ENCODE peak calls at places on chromosome 21, in six cellular contexts. A, T, Y, E, I and Q are unnamed samples. For H3K27me3, the result is how much of the 10 kb centered on the place peaks cover.

GRCh38 chr21:32414579-32415358 is 2.3 kb downstream of the EVA1C start:
- DNase-seq in A (no peak), T (no peak), Y (no peak), E (no peak), I (no peak), Q (no peak)

GRCh38 chr21:27475363-27475955 is 508.6 kb upstream of the ADAMTS5 start:
- DNase-seq in A (no peak), T (no peak), Y (no peak), E (no peak), I (no peak), Q (no peak)

GRCh38 chr21:43872549-43873198 is 7.7 kb downstream of the AGPAT3 start:
- DNase-seq in A (no peak), T (no peak), Y (no peak), E (no peak), I (no peak), Q (no peak)

GRCh38 chr21:22145555-22145954 is 1147.3 kb downstream of the NCAM2 start:
- DNase-seq in A (no peak), T (no peak), Y (no peak), E (no peak), I (no peak), Q (no peak)

GRCh38 chr21:16195476-16195875 is 465.7 kb downstream of the USP25 start:
- DNase-seq in A (no peak), T (no peak), Y (no peak), E (no peak), I (no peak), Q (no peak)

GRCh38 chr21:43372663-43373386 is 54.1 kb downstream of the SIK1 start:
- DNase-seq in A (no peak), T (no peak), Y (peak), E (no peak), I (no peak), Q (no peak)

GRCh38 chr21:44870748-44871495 is 2.6 kb downstream of the PTTG1IP start:
- DNase-seq in A (no peak), T (no peak), Y (peak), E (no peak), I (peak), Q (no peak)

GRCh38 chr21:39611547-39612190 is 1.1 kb upstream of the B3GALT5 start:
- DNase-seq in A (no peak), T (no peak), Y (no peak), E (no peak), I (no peak), Q (no peak)

GRCh38 chr21:44532712-44533111 is 7.3 kb downstream of the KRTAP10-1 start:
- DNase-seq in A (peak), T (no peak), Y (no peak), E (no peak), I (no peak), Q (no peak)

GRCh38 chr21:44503901-44504399 is 36.0 kb downstream of the KRTAP10-1 start:
- DNase-seq in A (no peak), T (no peak), Y (peak), E (no peak), I (no peak), Q (no peak)

GRCh38 chr21:20313013-20313412 is 685.2 kb upstream of the NCAM2 start:
- DNase-seq in A (no peak), T (no peak), Y (no peak), E (no peak), I (no peak), Q (no peak)

GRCh38 chr21:32538147-32538792 is 47.1 kb downstream of the TCP10L start:
- DNase-seq in A (no peak), T (no peak), Y (no peak), E (no peak), I (no peak), Q (peak)

GRCh38 chr21:27590271-27590670 is 623.4 kb upstream of the ADAMTS5 start:
- DNase-seq in A (peak), T (no peak), Y (no peak), E (no peak), I (no peak), Q (no peak)

GRCh38 chr21:28311776-28312175 is 680.9 kb downstream of the LTN1 start:
- DNase-seq in A (no peak), T (no peak), Y (no peak), E (no peak), I (no peak), Q (no peak)

GRCh38 chr21:31370893-31371652 is 27.0 kb upstream of the TIAM1 start:
- DNase-seq in A (peak), T (no peak), Y (no peak), E (no peak), I (no peak), Q (no peak)

GRCh38 chr21:28336299-28336698 is 656.4 kb downstream of the LTN1 start:
- DNase-seq in A (no peak), T (peak), Y (no peak), E (peak), I (no peak), Q (no peak)

GRCh38 chr21:27246741-27247140 is 279.9 kb upstream of the ADAMTS5 start:
- DNase-seq in A (no peak), T (no peak), Y (no peak), E (no peak), I (no peak), Q (no peak)

GRCh38 chr21:44596068-44596725 is 3.9 kb upstream of the KRTAP10-6 start:
- DNase-seq in A (no peak), T (no peak), Y (no peak), E (no peak), I (no peak), Q (no peak)

GRCh38 chr21:28111151-28111619 is 881.5 kb downstream of the LTN1 start:
- DNase-seq in A (no peak), T (peak), Y (peak), E (peak), I (no peak), Q (no peak)

GRCh38 chr21:44734026-44734745 is 22.8 kb upstream of the TSPEAR start:
- DNase-seq in A (no peak), T (no peak), Y (no peak), E (no peak), I (no peak), Q (no peak)

GRCh38 chr21:27511241-27511640 is 544.4 kb upstream of the ADAMTS5 start:
- DNase-seq in A (no peak), T (no peak), Y (no peak), E (no peak), I (no peak), Q (no peak)

GRCh38 chr21:44785620-44786344 is 15.8 kb downstream of the UBE2G2 start:
- DNase-seq in A (no peak), T (no peak), Y (no peak), E (no peak), I (no peak), Q (no peak)

GRCh38 chr21:39670741-39671140 is 58.0 kb downstream of the B3GALT5 start:
- DNase-seq in A (no peak), T (no peak), Y (no peak), E (no peak), I (no peak), Q (no peak)

GRCh38 chr21:32333953-32334673 is 35.5 kb downstream of the MRAP start:
- DNase-seq in A (no peak), T (no peak), Y (no peak), E (no peak), I (no peak), Q (no peak)

GRCh38 chr21:37292946-37293345 is 25.8 kb upstream of the VPS26C start:
- DNase-seq in A (no peak), T (no peak), Y (no peak), E (peak), I (no peak), Q (no peak)

GRCh38 chr21:23452384-23453083 is 2154.7 kb downstream of the MRPL39 start:
- DNase-seq in A (no peak), T (peak), Y (no peak), E (no peak), I (no peak), Q (no peak)

GRCh38 chr21:43917515-43918384 is 52.7 kb downstream of the AGPAT3 start:
- DNase-seq in A (no peak), T (no peak), Y (no peak), E (no peak), I (peak), Q (no peak)

GRCh38 chr21:28614816-28615215 is 377.9 kb downstream of the LTN1 start:
- DNase-seq in A (no peak), T (no peak), Y (no peak), E (no peak), I (no peak), Q (no peak)

GRCh38 chr21:17829472-17829871 is 10.3 kb upstream of the C21orf91 start:
- DNase-seq in A (no peak), T (no peak), Y (no peak), E (no peak), I (no peak), Q (no peak)

GRCh38 chr21:16644690-16645089 is 868.2 kb upstream of the CXADR start:
- DNase-seq in A (no peak), T (no peak), Y (no peak), E (no peak), I (no peak), Q (no peak)

GRCh38 chr21:44708213-44708865 is 3.0 kb downstream of the TSPEAR start:
- DNase-seq in A (no peak), T (no peak), Y (peak), E (no peak), I (no peak), Q (peak)

GRCh38 chr21:39676054-39676771 is 63.5 kb downstream of the B3GALT5 start:
- DNase-seq in A (no peak), T (no peak), Y (no peak), E (peak), I (no peak), Q (no peak)

GRCh38 chr21:32702702-32703101 is 25.1 kb downstream of the SYNJ1 start:
- DNase-seq in A (no peak), T (no peak), Y (no peak), E (no peak), I (no peak), Q (no peak)

GRCh38 chr21:28737671-28738279 is 254.9 kb downstream of the LTN1 start:
- DNase-seq in A (no peak), T (no peak), Y (no peak), E (no peak), I (no peak), Q (no peak)

GRCh38 chr21:45949928-45950739 is 31.4 kb upstream of the COL6A1 start:
- DNase-seq in A (no peak), T (no peak), Y (no peak), E (peak), I (no peak), Q (no peak)
- H3K27ac ChIP-seq in A (peak), T (no peak), Y (no peak), E (peak), I (peak), Q (no peak)

GRCh38 chr21:25550805-25551204 is 56.5 kb downstream of the MRPL39 start:
- DNase-seq in A (no peak), T (no peak), Y (no peak), E (no peak), I (no peak), Q (no peak)

GRCh38 chr21:25555492-25555891 is 51.8 kb downstream of the MRPL39 start:
- DNase-seq in A (no peak), T (no peak), Y (no peak), E (no peak), I (no peak), Q (no peak)

GRCh38 chr21:25551548-25551947 is 55.7 kb downstream of the MRPL39 start:
- DNase-seq in A (no peak), T (no peak), Y (no peak), E (no peak), I (no peak), Q (no peak)

GRCh38 chr21:25550352-25550751 is 56.9 kb downstream of the MRPL39 start:
- DNase-seq in A (no peak), T (no peak), Y (no peak), E (no peak), I (no peak), Q (no peak)

DNA sequence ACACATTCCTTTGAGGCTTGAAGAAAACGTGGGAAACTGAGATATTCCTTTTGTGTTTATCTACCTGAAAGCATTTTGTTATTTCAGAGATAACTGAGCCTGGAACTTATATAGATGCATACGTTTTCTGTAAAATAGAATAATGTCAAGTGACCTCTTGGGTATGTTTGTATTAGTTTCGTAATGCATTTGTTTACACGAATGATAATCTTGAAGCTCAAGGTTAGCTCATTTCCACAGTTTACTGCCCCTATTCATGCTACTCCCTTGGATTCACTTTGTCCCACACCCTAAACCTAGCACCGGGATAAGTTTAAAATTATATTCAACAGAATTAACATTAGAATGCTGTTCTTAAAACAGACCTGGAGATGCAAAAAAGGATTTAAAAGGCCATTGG is 54.4 kb downstream of the MRPL39 start:
- DNase-seq in A (no peak), T (no peak), Y (no peak), E (no peak), I (no peak), Q (no peak)
- TF ChIP-seq CTCF in A (no peak), T (no peak), Y (no peak), E (no peak), I (no peak), Q (no peak)

GRCh38 chr21:38471766-38472165 is 26.5 kb downstream of the ERG start:
- DNase-seq in A (no peak), T (no peak), Y (no peak), E (no peak), I (no peak), Q (no peak)

GRCh38 chr21:38467911-38468310 is 30.4 kb downstream of the ERG start:
- DNase-seq in A (no peak), T (no peak), Y (no peak), E (no peak), I (no peak), Q (no peak)

GRCh38 chr21:38470762-38471161 is 27.5 kb downstream of the ERG start:
- DNase-seq in A (no peak), T (no peak), Y (no peak), E (no peak), I (no peak), Q (no peak)

GRCh38 chr21:38467369-38467768 is 30.9 kb downstream of the ERG start:
- DNase-seq in A (no peak), T (no peak), Y (no peak), E (no peak), I (no peak), Q (no peak)

GRCh38 chr21:38468989-38469388 is 29.3 kb downstream of the ERG start:
- DNase-seq in A (no peak), T (no peak), Y (no peak), E (no peak), I (no peak), Q (no peak)
- H3K27me3 ChIP-seq in A (under half), T (under half), Y (under half), E (under half), I (under half), Q (under half)

GRCh38 chr21:14879458-14879857 is 185.3 kb downstream of the NRIP1 start:
- DNase-seq in A (no peak), T (no peak), Y (no peak), E (no peak), I (no peak), Q (no peak)
- H3K27ac ChIP-seq in A (no peak), T (no peak), Y (no peak), E (no peak), I (no peak), Q (no peak)

GRCh38 chr21:33857846-33858671 is 57.5 kb downstream of the ATP5PO start:
- DNase-seq in A (no peak), T (no peak), Y (no peak), E (no peak), I (no peak), Q (no peak)
- TF ChIP-seq CTCF in A (no peak), T (no peak), Y (no peak), E (no peak), I (no peak), Q (no peak)

GRCh38 chr21:42337830-42338729 is 12.7 kb downstream of the TFF2 start:
- DNase-seq in A (peak), T (peak), Y (peak), E (peak), I (no peak), Q (peak)
- H3K27me3 ChIP-seq in A (under half), T (under half), Y (under half), E (under half), I (under half), Q (under half)

GRCh38 chr21:36194024-36194423 is 37.4 kb downstream of the DOP1B start:
- DNase-seq in A (no peak), T (no peak), Y (peak), E (no peak), I (no peak), Q (no peak)
- H3K27ac ChIP-seq in A (no peak), T (no peak), Y (peak), E (no peak), I (no peak), Q (no peak)

GRCh38 chr21:46153259-46154154 is 1.9 kb downstream of the FTCD start:
- DNase-seq in A (peak), T (peak), Y (peak), E (peak), I (no peak), Q (no peak)
- TF ChIP-seq CTCF in A (peak), T (peak), Y (peak), E (peak), I (no peak), Q (peak)

GRCh38 chr21:41763996-41764395 is 2.9 kb downstream of the RIPK4 start:
- DNase-seq in A (no peak), T (no peak), Y (no peak), E (no peak), I (no peak), Q (no peak)
- H3K27me3 ChIP-seq in A (under half), T (under half), Y (half or more), E (half or more), I (under half), Q (half or more)